ENCODE peak calls at places on chromosome 17, in eight cellular contexts. One of them, this sample, is unnamed.

GRCh38 chr17:61245706-61246135 is 153.9 kb upstream of the TBX2 start:
- DNase-seq in breast epithelium: no peak
- DNase-seq in GM23248: no peak
- DNase-seq in heart right ventricle: no peak
- DNase-seq in fibroblast of lung: no peak
- DNase-seq in PC-3: no peak
- DNase-seq in testis: no peak
- DNase-seq in uterus: no peak
- DNase-seq in this sample: no peak

GRCh38 chr17:14333506-14333905 is 32.6 kb downstream of the HS3ST3B1 start:
- DNase-seq in PC-3: no peak
- DNase-seq in heart right ventricle: no peak
- DNase-seq in breast epithelium: no peak
- DNase-seq in testis: no peak
- DNase-seq in uterus: no peak
- DNase-seq in GM23248: no peak
- DNase-seq in fibroblast of lung: no peak
- DNase-seq in this sample: no peak

GRCh38 chr17:76149214-76149613 is 8.2 kb upstream of the FOXJ1 start:
- DNase-seq in uterus: no peak
- DNase-seq in GM23248: no peak
- DNase-seq in fibroblast of lung: no peak
- DNase-seq in heart right ventricle: no peak
- DNase-seq in testis: no peak
- DNase-seq in breast epithelium: no peak
- DNase-seq in PC-3: no peak
- DNase-seq in this sample: no peak

GRCh38 chr17:82006468-82007227 is 16.0 kb downstream of the CENPX start:
- DNase-seq in breast epithelium: no peak
- DNase-seq in heart right ventricle: no peak
- DNase-seq in PC-3: no peak
- DNase-seq in testis: no peak
- DNase-seq in fibroblast of lung: peak
- DNase-seq in GM23248: peak
- DNase-seq in uterus: peak
- DNase-seq in this sample: no peak

GRCh38 chr17:75270218-75270965 is 639 bp downstream of the MIF4GD start:
- DNase-seq in heart right ventricle: peak
- DNase-seq in uterus: peak
- DNase-seq in fibroblast of lung: peak
- DNase-seq in PC-3: peak
- DNase-seq in testis: peak
- DNase-seq in breast epithelium: peak
- DNase-seq in GM23248: peak
- DNase-seq in this sample: peak

GRCh38 chr17:50265212-50265611 is 9.1 kb upstream of the TMEM92 start:
- DNase-seq in testis: no peak
- DNase-seq in fibroblast of lung: no peak
- DNase-seq in heart right ventricle: no peak
- DNase-seq in GM23248: no peak
- DNase-seq in breast epithelium: peak
- DNase-seq in PC-3: no peak
- DNase-seq in uterus: peak
- DNase-seq in this sample: no peak

GRCh38 chr17:78242024-78242742 is 10.8 kb downstream of the TMEM235 start:
- DNase-seq in breast epithelium: no peak
- DNase-seq in heart right ventricle: no peak
- DNase-seq in uterus: no peak
- DNase-seq in testis: no peak
- DNase-seq in GM23248: peak
- DNase-seq in PC-3: peak
- DNase-seq in fibroblast of lung: peak
- DNase-seq in this sample: no peak

GRCh38 chr17:823501-823902 is 41.3 kb downstream of the MRM3 start:
- DNase-seq in fibroblast of lung: no peak
- DNase-seq in breast epithelium: no peak
- DNase-seq in testis: no peak
- DNase-seq in heart right ventricle: no peak
- DNase-seq in uterus: no peak
- DNase-seq in GM23248: no peak
- DNase-seq in PC-3: no peak
- DNase-seq in this sample: no peak

GRCh38 chr17:71286625-71287024 is 834.2 kb upstream of the SOX9 start:
- DNase-seq in breast epithelium: no peak
- DNase-seq in testis: no peak
- DNase-seq in heart right ventricle: no peak
- DNase-seq in uterus: no peak
- DNase-seq in GM23248: no peak
- DNase-seq in PC-3: no peak
- DNase-seq in fibroblast of lung: no peak
- DNase-seq in this sample: no peak

GRCh38 chr17:40104570-40105471 is 4.4 kb upstream of the NR1D1 start:
- DNase-seq in uterus: peak
- DNase-seq in PC-3: no peak
- DNase-seq in fibroblast of lung: no peak
- DNase-seq in breast epithelium: no peak
- DNase-seq in GM23248: no peak
- DNase-seq in testis: no peak
- DNase-seq in heart right ventricle: no peak
- DNase-seq in this sample: no peak
- H3K27ac ChIP-seq in uterus: peak
- H3K27ac ChIP-seq in PC-3: no peak
- H3K27ac ChIP-seq in fibroblast of lung: no peak
- H3K27ac ChIP-seq in breast epithelium: peak
- H3K27ac ChIP-seq in GM23248: no peak
- H3K27ac ChIP-seq in testis: peak
- H3K27ac ChIP-seq in heart right ventricle: no peak
- H3K27ac ChIP-seq in this sample: no peak

DNA sequence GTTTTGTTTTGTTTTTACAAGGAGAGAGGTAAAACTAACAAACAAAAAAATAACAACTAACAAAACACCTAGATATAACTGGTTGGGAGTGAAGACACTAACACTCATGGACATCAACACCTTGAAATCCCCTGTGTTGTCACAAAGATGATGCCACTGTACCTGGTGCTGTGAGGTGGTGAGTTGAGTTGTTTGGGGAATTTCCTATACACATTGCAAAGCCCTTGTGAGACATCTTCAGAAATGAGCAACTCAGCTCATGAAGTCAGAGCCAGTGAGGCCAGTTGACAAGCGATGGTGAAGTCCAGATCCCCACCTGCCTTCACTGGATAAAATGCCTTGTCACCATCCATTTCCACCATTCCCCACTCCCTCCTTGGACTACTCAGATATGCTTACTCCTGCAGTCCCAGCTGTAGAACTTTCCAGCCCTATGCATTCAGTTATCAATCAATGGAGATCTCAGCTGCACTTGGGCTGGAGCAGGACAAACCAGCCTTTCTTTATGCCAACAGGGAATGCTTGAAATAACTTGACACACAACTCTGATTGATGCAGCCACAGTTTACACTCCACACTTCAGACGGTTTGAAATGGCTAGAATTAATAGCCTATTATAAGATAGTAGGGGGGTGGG is 22.1 kb downstream of the ANKFN1 start:
- DNase-seq in testis: no peak
- DNase-seq in PC-3: no peak
- DNase-seq in fibroblast of lung: peak
- DNase-seq in GM23248: peak
- DNase-seq in uterus: no peak
- DNase-seq in heart right ventricle: no peak
- DNase-seq in breast epithelium: no peak
- DNase-seq in this sample: no peak
- H3K27ac ChIP-seq in testis: no peak
- H3K27ac ChIP-seq in PC-3: no peak
- H3K27ac ChIP-seq in fibroblast of lung: no peak
- H3K27ac ChIP-seq in GM23248: no peak
- H3K27ac ChIP-seq in uterus: no peak
- H3K27ac ChIP-seq in heart right ventricle: no peak
- H3K27ac ChIP-seq in breast epithelium: no peak
- H3K27ac ChIP-seq in this sample: no peak

DNA sequence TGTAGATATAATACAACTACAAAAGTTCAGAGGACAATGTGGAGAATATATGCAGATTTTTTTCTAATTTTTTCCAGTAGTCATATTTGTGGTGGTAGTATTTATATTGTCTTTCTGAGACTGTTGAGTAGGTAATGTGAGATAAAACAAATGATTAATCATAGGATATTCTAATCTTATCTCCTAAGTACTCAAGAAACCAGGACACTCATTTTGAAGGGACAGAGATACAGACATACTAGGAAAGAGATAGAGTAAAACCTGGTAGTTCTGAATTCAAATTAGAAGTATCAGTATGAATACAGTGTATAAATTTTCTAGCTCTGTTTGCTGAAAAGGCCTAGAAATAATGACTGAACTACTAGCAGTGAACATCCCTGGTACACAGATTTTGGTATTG is 141.7 kb upstream of the ASIC2 start:
- DNase-seq in fibroblast of lung: no peak
- DNase-seq in uterus: no peak
- DNase-seq in breast epithelium: no peak
- DNase-seq in heart right ventricle: no peak
- DNase-seq in PC-3: no peak
- DNase-seq in GM23248: no peak
- DNase-seq in testis: no peak
- DNase-seq in this sample: no peak
- H3K27ac ChIP-seq in fibroblast of lung: no peak
- H3K27ac ChIP-seq in uterus: no peak
- H3K27ac ChIP-seq in breast epithelium: no peak
- H3K27ac ChIP-seq in heart right ventricle: no peak
- H3K27ac ChIP-seq in PC-3: no peak
- H3K27ac ChIP-seq in GM23248: no peak
- H3K27ac ChIP-seq in testis: no peak
- H3K27ac ChIP-seq in this sample: no peak

GRCh38 chr17:62630365-62631085 is 3.1 kb downstream of the MRC2 start:
- DNase-seq in uterus: no peak
- DNase-seq in testis: no peak
- DNase-seq in breast epithelium: no peak
- DNase-seq in heart right ventricle: no peak
- DNase-seq in PC-3: no peak
- DNase-seq in GM23248: peak
- DNase-seq in fibroblast of lung: no peak
- DNase-seq in this sample: no peak
- H3K27ac ChIP-seq in uterus: peak
- H3K27ac ChIP-seq in testis: no peak
- H3K27ac ChIP-seq in breast epithelium: no peak
- H3K27ac ChIP-seq in heart right ventricle: peak
- H3K27ac ChIP-seq in PC-3: no peak
- H3K27ac ChIP-seq in GM23248: peak
- H3K27ac ChIP-seq in fibroblast of lung: peak
- H3K27ac ChIP-seq in this sample: no peak

GRCh38 chr17:4472281-4472680 is 26.4 kb upstream of the SPNS2 start:
- DNase-seq in testis: no peak
- DNase-seq in fibroblast of lung: no peak
- DNase-seq in heart right ventricle: no peak
- DNase-seq in GM23248: no peak
- DNase-seq in PC-3: no peak
- DNase-seq in uterus: no peak
- DNase-seq in breast epithelium: no peak
- DNase-seq in this sample: no peak

GRCh38 chr17:4475001-4475400 is 23.7 kb upstream of the SPNS2 start:
- DNase-seq in breast epithelium: no peak
- DNase-seq in heart right ventricle: no peak
- DNase-seq in uterus: no peak
- DNase-seq in testis: no peak
- DNase-seq in PC-3: no peak
- DNase-seq in GM23248: no peak
- DNase-seq in fibroblast of lung: no peak
- DNase-seq in this sample: no peak

GRCh38 chr17:4475463-4475862 is 23.2 kb upstream of the SPNS2 start:
- DNase-seq in uterus: no peak
- DNase-seq in heart right ventricle: no peak
- DNase-seq in GM23248: no peak
- DNase-seq in testis: no peak
- DNase-seq in PC-3: no peak
- DNase-seq in fibroblast of lung: no peak
- DNase-seq in breast epithelium: no peak
- DNase-seq in this sample: no peak

GRCh38 chr17:4476017-4476416 is 22.7 kb upstream of the SPNS2 start:
- DNase-seq in fibroblast of lung: no peak
- DNase-seq in uterus: no peak
- DNase-seq in breast epithelium: no peak
- DNase-seq in testis: no peak
- DNase-seq in GM23248: no peak
- DNase-seq in PC-3: no peak
- DNase-seq in heart right ventricle: no peak
- DNase-seq in this sample: no peak

GRCh38 chr17:4474093-4474492 is 24.6 kb upstream of the SPNS2 start:
- DNase-seq in heart right ventricle: peak
- DNase-seq in uterus: no peak
- DNase-seq in fibroblast of lung: no peak
- DNase-seq in GM23248: no peak
- DNase-seq in PC-3: no peak
- DNase-seq in testis: no peak
- DNase-seq in breast epithelium: no peak
- DNase-seq in this sample: no peak
- H3K27ac ChIP-seq in heart right ventricle: no peak
- H3K27ac ChIP-seq in uterus: no peak
- H3K27ac ChIP-seq in fibroblast of lung: no peak
- H3K27ac ChIP-seq in GM23248: no peak
- H3K27ac ChIP-seq in PC-3: no peak
- H3K27ac ChIP-seq in testis: no peak
- H3K27ac ChIP-seq in breast epithelium: no peak
- H3K27ac ChIP-seq in this sample: no peak

GRCh38 chr17:37478187-37478586 is 11.5 kb upstream of the DUSP14 start:
- DNase-seq in breast epithelium: no peak
- DNase-seq in GM23248: peak
- DNase-seq in testis: no peak
- DNase-seq in fibroblast of lung: no peak
- DNase-seq in heart right ventricle: peak
- DNase-seq in uterus: no peak
- DNase-seq in PC-3: no peak
- DNase-seq in this sample: no peak
- H3K27ac ChIP-seq in breast epithelium: peak
- H3K27ac ChIP-seq in GM23248: peak
- H3K27ac ChIP-seq in testis: no peak
- H3K27ac ChIP-seq in fibroblast of lung: peak
- H3K27ac ChIP-seq in heart right ventricle: peak
- H3K27ac ChIP-seq in uterus: no peak
- H3K27ac ChIP-seq in PC-3: no peak
- H3K27ac ChIP-seq in this sample: no peak

DNA sequence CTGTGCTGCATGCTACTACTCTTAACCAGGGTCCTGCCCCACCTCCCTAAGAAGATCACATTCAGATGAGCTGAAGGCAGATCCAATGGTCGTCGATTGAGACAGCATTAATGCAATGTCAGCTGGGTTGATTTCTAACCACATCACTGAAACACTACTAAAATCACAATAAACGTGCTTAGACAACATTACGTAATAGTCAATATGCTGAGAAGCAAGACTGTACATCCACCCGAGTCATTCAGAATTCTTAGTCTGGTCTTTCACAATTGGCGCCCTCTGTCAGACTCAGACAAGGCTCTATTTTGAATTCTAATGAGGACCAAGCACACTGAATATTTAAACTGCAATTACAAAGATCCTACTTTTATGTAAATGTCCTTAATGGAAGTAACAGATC is 205.2 kb downstream of the STX8 start:
- DNase-seq in testis: no peak
- DNase-seq in uterus: no peak
- DNase-seq in breast epithelium: no peak
- DNase-seq in GM23248: peak
- DNase-seq in heart right ventricle: no peak
- DNase-seq in PC-3: peak
- DNase-seq in fibroblast of lung: peak
- DNase-seq in this sample: no peak
- H3K27ac ChIP-seq in testis: no peak
- H3K27ac ChIP-seq in uterus: no peak
- H3K27ac ChIP-seq in breast epithelium: no peak
- H3K27ac ChIP-seq in GM23248: peak
- H3K27ac ChIP-seq in heart right ventricle: peak
- H3K27ac ChIP-seq in PC-3: peak
- H3K27ac ChIP-seq in fibroblast of lung: peak
- H3K27ac ChIP-seq in this sample: no peak

This sample was measured in substantia nigra.